ENCODE peak calls at places on chromosomes 12 and 14, in eight cellular contexts. One of them, this sample, is unnamed.

GRCh38 chr12:613996-614726 is 49.1 kb downstream of the NINJ2 start:
- DNase-seq in A549: peak
- DNase-seq in fibroblast of lung: peak
- DNase-seq in OCI-LY7: peak
- DNase-seq in astrocyte: no peak
- DNase-seq in uterus: no peak
- DNase-seq in HCT116: no peak
- DNase-seq in pancreas: no peak
- DNase-seq in this sample: no peak

GRCh38 chr12:19014243-19014642 is 115.3 kb upstream of the PLEKHA5 start:
- DNase-seq in A549: no peak
- DNase-seq in fibroblast of lung: no peak
- DNase-seq in OCI-LY7: no peak
- DNase-seq in astrocyte: no peak
- DNase-seq in uterus: no peak
- DNase-seq in HCT116: no peak
- DNase-seq in pancreas: no peak
- DNase-seq in this sample: no peak

GRCh38 chr14:104315625-104316024 is 177.2 kb downstream of the KIF26A start:
- DNase-seq in A549: no peak
- DNase-seq in fibroblast of lung: no peak
- DNase-seq in OCI-LY7: no peak
- DNase-seq in astrocyte: no peak
- DNase-seq in uterus: no peak
- DNase-seq in HCT116: no peak
- DNase-seq in pancreas: no peak
- DNase-seq in this sample: no peak

GRCh38 chr14:20494935-20495766 is 10.2 kb upstream of the RNASE10 start:
- DNase-seq in A549: no peak
- DNase-seq in fibroblast of lung: peak
- DNase-seq in OCI-LY7: no peak
- DNase-seq in astrocyte: no peak
- DNase-seq in uterus: no peak
- DNase-seq in HCT116: peak
- DNase-seq in pancreas: no peak
- DNase-seq in this sample: no peak

GRCh38 chr14:68124885-68125731 is 305.5 kb downstream of the RAD51B start:
- DNase-seq in A549: peak
- DNase-seq in fibroblast of lung: peak
- DNase-seq in OCI-LY7: no peak
- DNase-seq in astrocyte: peak
- DNase-seq in uterus: peak
- DNase-seq in HCT116: no peak
- DNase-seq in pancreas: no peak
- DNase-seq in this sample: peak

GRCh38 chr14:69345402-69345801 is 52.7 kb downstream of the ERH start:
- DNase-seq in A549: no peak
- DNase-seq in fibroblast of lung: no peak
- DNase-seq in OCI-LY7: no peak
- DNase-seq in astrocyte: no peak
- DNase-seq in uterus: no peak
- DNase-seq in HCT116: no peak
- DNase-seq in pancreas: no peak
- DNase-seq in this sample: no peak

GRCh38 chr12:30573145-30573544 is 122.5 kb downstream of the IPO8 start:
- DNase-seq in A549: no peak
- DNase-seq in fibroblast of lung: no peak
- DNase-seq in OCI-LY7: no peak
- DNase-seq in astrocyte: no peak
- DNase-seq in uterus: no peak
- DNase-seq in HCT116: no peak
- DNase-seq in pancreas: no peak
- DNase-seq in this sample: no peak

GRCh38 chr14:71497645-71498086 is 434.6 kb upstream of the RGS6 start:
- DNase-seq in A549: no peak
- DNase-seq in fibroblast of lung: peak
- DNase-seq in OCI-LY7: peak
- DNase-seq in astrocyte: peak
- DNase-seq in uterus: no peak
- DNase-seq in HCT116: no peak
- DNase-seq in pancreas: peak
- DNase-seq in this sample: peak

GRCh38 chr14:101595887-101596721 is 34.8 kb downstream of the DIO3 start:
- DNase-seq in A549: no peak
- DNase-seq in fibroblast of lung: no peak
- DNase-seq in OCI-LY7: peak
- DNase-seq in astrocyte: no peak
- DNase-seq in uterus: no peak
- DNase-seq in HCT116: no peak
- DNase-seq in pancreas: peak
- DNase-seq in this sample: no peak

GRCh38 chr12:32765906-32766305 is 10.2 kb upstream of the YARS2 start:
- DNase-seq in A549: no peak
- DNase-seq in fibroblast of lung: peak
- DNase-seq in OCI-LY7: no peak
- DNase-seq in astrocyte: peak
- DNase-seq in uterus: no peak
- DNase-seq in HCT116: no peak
- DNase-seq in pancreas: no peak
- DNase-seq in this sample: no peak

GRCh38 chr12:32773686-32774085 is 18.0 kb upstream of the YARS2 start:
- DNase-seq in A549: no peak
- DNase-seq in fibroblast of lung: no peak
- DNase-seq in OCI-LY7: no peak
- DNase-seq in astrocyte: no peak
- DNase-seq in uterus: no peak
- DNase-seq in HCT116: no peak
- DNase-seq in pancreas: no peak
- DNase-seq in this sample: no peak

DNA sequence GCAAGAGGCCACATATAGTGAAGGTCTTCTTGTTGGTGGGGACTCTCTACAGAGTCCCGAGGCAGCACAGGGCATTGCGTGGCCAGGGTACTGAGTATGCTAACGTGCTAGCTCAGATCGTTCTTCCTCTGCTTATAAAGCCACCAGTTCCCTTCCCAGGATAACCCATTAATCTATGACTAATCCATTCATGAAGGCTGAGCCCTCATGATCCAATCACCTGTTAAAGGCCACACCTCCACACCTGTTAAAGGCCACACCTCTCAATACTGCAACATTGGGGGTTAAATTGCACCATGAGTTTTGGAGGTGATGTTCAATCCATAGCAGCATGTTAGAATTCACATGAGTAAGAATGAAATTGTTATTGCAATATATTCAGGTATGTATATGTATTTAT is 12.8 kb upstream of the YARS2 start:
- DNase-seq in A549: no peak
- DNase-seq in fibroblast of lung: no peak
- DNase-seq in OCI-LY7: no peak
- DNase-seq in astrocyte: no peak
- DNase-seq in uterus: no peak
- DNase-seq in HCT116: no peak
- DNase-seq in pancreas: no peak
- DNase-seq in this sample: no peak
- TF ChIP-seq CTCF in A549: no peak
- TF ChIP-seq CTCF in fibroblast of lung: no peak
- TF ChIP-seq CTCF in OCI-LY7: no peak
- TF ChIP-seq CTCF in astrocyte: no peak
- TF ChIP-seq CTCF in uterus: no peak
- TF ChIP-seq CTCF in HCT116: no peak
- TF ChIP-seq CTCF in pancreas: no peak
- TF ChIP-seq CTCF in this sample: no peak

GRCh38 chr12:15209782-15210181 is 11.4 kb downstream of the RERG start:
- DNase-seq in A549: peak
- DNase-seq in fibroblast of lung: peak
- DNase-seq in OCI-LY7: no peak
- DNase-seq in astrocyte: peak
- DNase-seq in uterus: peak
- DNase-seq in HCT116: no peak
- DNase-seq in pancreas: no peak
- DNase-seq in this sample: peak

GRCh38 chr12:15206831-15207394 is 14.3 kb downstream of the RERG start:
- DNase-seq in A549: no peak
- DNase-seq in fibroblast of lung: peak
- DNase-seq in OCI-LY7: no peak
- DNase-seq in astrocyte: peak
- DNase-seq in uterus: no peak
- DNase-seq in HCT116: no peak
- DNase-seq in pancreas: no peak
- DNase-seq in this sample: no peak

GRCh38 chr12:15208140-15208539 is 13.1 kb downstream of the RERG start:
- DNase-seq in A549: peak
- DNase-seq in fibroblast of lung: no peak
- DNase-seq in OCI-LY7: no peak
- DNase-seq in astrocyte: no peak
- DNase-seq in uterus: no peak
- DNase-seq in HCT116: no peak
- DNase-seq in pancreas: no peak
- DNase-seq in this sample: peak

GRCh38 chr12:15206338-15206737 is 14.9 kb downstream of the RERG start:
- DNase-seq in A549: no peak
- DNase-seq in fibroblast of lung: no peak
- DNase-seq in OCI-LY7: no peak
- DNase-seq in astrocyte: no peak
- DNase-seq in uterus: no peak
- DNase-seq in HCT116: no peak
- DNase-seq in pancreas: no peak
- DNase-seq in this sample: no peak

GRCh38 chr12:15208871-15209656 is 12.2 kb downstream of the RERG start:
- DNase-seq in A549: no peak
- DNase-seq in fibroblast of lung: peak
- DNase-seq in OCI-LY7: no peak
- DNase-seq in astrocyte: peak
- DNase-seq in uterus: no peak
- DNase-seq in HCT116: no peak
- DNase-seq in pancreas: no peak
- DNase-seq in this sample: peak
- H3K4me3 ChIP-seq in A549: no peak
- H3K4me3 ChIP-seq in fibroblast of lung: no peak
- H3K4me3 ChIP-seq in OCI-LY7: no peak
- H3K4me3 ChIP-seq in astrocyte: no peak
- H3K4me3 ChIP-seq in uterus: no peak
- H3K4me3 ChIP-seq in HCT116: no peak
- H3K4me3 ChIP-seq in pancreas: no peak
- H3K4me3 ChIP-seq in this sample: no peak

GRCh38 chr14:22837059-22837749 is 819 bp downstream of the MMP14 start:
- DNase-seq in A549: no peak
- DNase-seq in fibroblast of lung: peak
- DNase-seq in OCI-LY7: no peak
- DNase-seq in astrocyte: no peak
- DNase-seq in uterus: peak
- DNase-seq in HCT116: no peak
- DNase-seq in pancreas: peak
- DNase-seq in this sample: peak
- H3K27ac ChIP-seq in A549: no peak
- H3K27ac ChIP-seq in fibroblast of lung: peak
- H3K27ac ChIP-seq in OCI-LY7: no peak
- H3K27ac ChIP-seq in astrocyte: peak
- H3K27ac ChIP-seq in uterus: peak
- H3K27ac ChIP-seq in HCT116: peak
- H3K27ac ChIP-seq in pancreas: peak
- H3K27ac ChIP-seq in this sample: peak

DNA sequence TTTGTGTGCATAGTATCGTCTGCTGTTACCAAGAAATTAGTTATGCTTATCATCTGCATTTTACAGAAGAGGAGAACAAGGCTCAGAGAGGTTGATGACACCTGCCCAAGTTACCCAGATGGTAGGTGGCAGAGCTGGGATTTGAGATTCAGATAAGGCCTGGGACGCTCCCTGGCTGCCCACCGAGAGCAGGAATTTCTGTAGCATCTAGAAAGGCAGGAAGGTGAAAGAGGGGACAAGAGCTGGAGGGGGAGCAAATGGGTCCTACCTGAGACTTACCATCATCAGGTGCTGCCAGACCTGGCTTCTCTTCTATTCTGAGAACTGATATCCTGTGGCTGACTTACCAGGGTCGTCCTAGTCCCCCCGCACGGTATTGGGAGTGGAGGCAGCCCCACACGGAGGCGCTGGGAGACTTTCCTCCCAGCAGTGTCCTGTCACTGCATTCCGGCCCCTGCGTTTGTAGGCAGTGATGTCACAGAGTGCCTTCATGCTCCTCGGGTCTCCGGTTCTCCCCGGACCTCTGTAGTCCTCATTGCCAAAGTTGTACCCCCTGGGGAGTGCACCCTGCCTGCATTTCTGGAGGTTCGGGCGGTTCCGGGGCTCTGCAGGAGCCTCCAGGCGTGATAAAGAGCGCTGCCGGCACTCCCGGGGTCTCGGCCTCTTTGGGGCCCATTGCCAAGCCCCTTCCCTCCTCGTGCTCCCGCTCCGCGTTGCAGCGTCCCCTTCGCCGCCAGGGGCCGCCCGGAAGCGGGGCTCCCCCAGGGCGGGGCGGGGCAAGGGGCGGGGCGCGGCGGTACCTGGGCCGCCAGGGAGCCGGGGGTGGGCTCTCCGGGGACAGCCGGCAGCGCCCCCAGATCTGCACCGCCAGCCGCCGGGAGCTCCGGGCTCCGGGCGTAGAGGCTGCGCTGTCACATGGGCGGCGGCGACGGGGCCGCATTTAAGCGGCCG is at the start of gene CABP1:
- DNase-seq in A549: no peak
- DNase-seq in fibroblast of lung: no peak
- DNase-seq in OCI-LY7: peak
- DNase-seq in astrocyte: no peak
- DNase-seq in uterus: no peak
- DNase-seq in HCT116: no peak
- DNase-seq in pancreas: peak
- DNase-seq in this sample: no peak
- TF ChIP-seq CTCF in A549: peak
- TF ChIP-seq CTCF in fibroblast of lung: no peak
- TF ChIP-seq CTCF in OCI-LY7: peak
- TF ChIP-seq CTCF in astrocyte: no peak
- TF ChIP-seq CTCF in uterus: peak
- TF ChIP-seq CTCF in HCT116: peak
- TF ChIP-seq CTCF in pancreas: peak
- TF ChIP-seq CTCF in this sample: peak

DNA sequence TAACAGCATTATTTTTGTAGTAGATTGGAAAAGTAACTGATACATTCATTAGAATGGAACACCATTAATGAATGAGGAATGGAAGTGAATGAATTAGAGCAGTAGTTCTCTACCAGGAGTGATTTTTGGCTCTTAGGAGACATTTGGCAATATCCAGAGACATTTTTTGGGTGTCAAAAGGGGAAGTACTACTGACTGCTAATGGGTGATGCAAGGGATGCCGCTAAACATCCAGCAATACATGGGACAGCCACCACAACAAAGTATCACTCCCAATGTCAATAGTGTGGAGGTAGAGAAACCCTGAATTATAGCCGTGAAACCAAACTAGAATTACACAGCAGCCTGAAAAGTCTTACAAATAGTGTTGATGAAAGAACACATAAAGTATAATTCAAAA is 1.5 kb downstream of the CHURC1 start:
- DNase-seq in A549: no peak
- DNase-seq in fibroblast of lung: no peak
- DNase-seq in OCI-LY7: peak
- DNase-seq in astrocyte: no peak
- DNase-seq in uterus: no peak
- DNase-seq in HCT116: no peak
- DNase-seq in pancreas: no peak
- DNase-seq in this sample: no peak
- H3K4me3 ChIP-seq in A549: peak
- H3K4me3 ChIP-seq in fibroblast of lung: peak
- H3K4me3 ChIP-seq in OCI-LY7: peak
- H3K4me3 ChIP-seq in astrocyte: no peak
- H3K4me3 ChIP-seq in uterus: no peak
- H3K4me3 ChIP-seq in HCT116: no peak
- H3K4me3 ChIP-seq in pancreas: no peak
- H3K4me3 ChIP-seq in this sample: no peak